ENCODE peak calls at places on chromosomes 3 and 15, in eight cellular contexts. G is astrocyte of the spinal cord, O is cardiac muscle cell, L is Peyer's patch, S is heart left ventricle, F is AG09309, T is dorsolateral prefrontal cortex, R is PC-9. M is an unnamed sample.

GRCh38 chr3:24390169-24390821 is 104.4 kb downstream of the THRB start:
- DNase-seq in S (no peak), T (no peak), F (no peak), L (no peak), G (no peak), R (no peak), O (no peak), M (no peak)

GRCh38 chr3:188465311-188465710 is 311.4 kb downstream of the LPP start:
- DNase-seq in S (no peak), O (no peak), T (no peak), G (no peak), R (no peak), F (no peak), L (no peak), M (no peak)

GRCh38 chr3:134896696-134897095 is 101.6 kb downstream of the EPHB1 start:
- DNase-seq in G (no peak), R (no peak), L (no peak), S (no peak), T (no peak), F (no peak), O (no peak), M (no peak)

GRCh38 chr15:92681141-92681622 is 25.6 kb upstream of the FAM174B start:
- DNase-seq in O (peak), S (peak), R (peak), F (peak), T (no peak), G (peak), L (no peak), M (no peak)

GRCh38 chr3:170506556-170506955 is 79.3 kb downstream of the SLC7A14 start:
- DNase-seq in L (no peak), S (no peak), O (peak), F (no peak), G (peak), R (peak), T (no peak), M (no peak)

GRCh38 chr3:10337323-10338163 is 16.6 kb upstream of the SEC13 start:
- DNase-seq in T (no peak), G (no peak), O (no peak), L (no peak), R (no peak), S (no peak), F (no peak), M (no peak)

GRCh38 chr15:67080900-67081431 is 15.6 kb downstream of the SMAD3 start:
- DNase-seq in F (peak), G (peak), O (peak), L (peak), T (peak), R (no peak), S (peak), M (no peak)

GRCh38 chr15:81091889-81092558 is 42.0 kb upstream of the CFAP161 start:
- DNase-seq in S (peak), F (peak), R (peak), T (no peak), G (peak), L (no peak), O (peak), M (no peak)

GRCh38 chr3:108755686-108756085 is 1.5 kb downstream of the RETNLB start:
- DNase-seq in L (no peak), R (no peak), F (no peak), S (no peak), G (no peak), O (no peak), T (no peak), M (no peak)

GRCh38 chr3:157938154-157938774 is 168.0 kb downstream of the SHOX2 start:
- DNase-seq in T (no peak), L (no peak), R (no peak), G (peak), S (no peak), F (peak), O (peak), M (no peak)

GRCh38 chr15:78044407-78045155 is 32.9 kb downstream of the TBC1D2B start:
- DNase-seq in S (no peak), F (no peak), G (no peak), O (peak), T (no peak), L (no peak), R (no peak), M (no peak)

GRCh38 chr3:196274585-196274984 is 12.9 kb downstream of the PCYT1A start:
- DNase-seq in R (peak), L (peak), S (no peak), T (no peak), O (no peak), G (peak), F (no peak), M (no peak)

GRCh38 chr15:57019496-57020160 is 101.2 kb downstream of the TCF12 start:
- DNase-seq in G (peak), S (no peak), F (no peak), O (peak), R (no peak), L (no peak), T (no peak), M (no peak)

GRCh38 chr3:187968883-187969580 is 184.9 kb upstream of the LPP start:
- DNase-seq in R (peak), S (no peak), G (peak), F (peak), L (no peak), T (no peak), O (peak), M (no peak)

DNA sequence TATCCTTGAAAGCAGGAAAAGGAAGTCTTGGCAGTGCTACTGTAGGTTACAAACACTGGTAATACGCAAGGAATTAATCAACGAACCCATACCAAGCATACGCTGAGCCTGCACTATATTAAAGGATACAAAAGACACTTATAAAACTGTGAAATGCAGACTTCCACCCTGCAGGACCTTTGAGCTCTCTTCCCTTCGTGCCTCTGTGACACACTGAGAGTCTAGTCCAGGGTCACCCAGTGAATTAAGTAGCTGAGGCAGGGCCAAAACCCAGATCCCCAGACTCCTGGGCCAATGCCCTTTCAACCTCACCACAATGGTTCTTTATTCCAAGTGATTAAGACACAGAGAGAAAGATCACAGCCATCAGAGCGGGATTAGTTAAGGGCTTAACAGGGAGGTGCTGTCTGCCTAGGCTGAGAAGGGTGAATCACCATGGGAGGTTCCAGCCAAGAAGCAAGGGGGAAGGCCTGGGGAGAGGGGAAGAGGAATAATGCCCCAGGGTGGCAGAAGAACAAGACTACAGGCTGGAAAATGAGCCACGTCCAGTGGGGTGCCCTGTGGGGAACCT is 6.8 kb downstream of the ANXA2 start:
- DNase-seq in G (peak), R (peak), O (peak), L (no peak), T (no peak), F (no peak), S (no peak), M (no peak)
- TF ChIP-seq CTCF in G (no peak), R (no peak), O (no peak), L (no peak), T (no peak), F (peak), S (no peak), M (no peak)

DNA sequence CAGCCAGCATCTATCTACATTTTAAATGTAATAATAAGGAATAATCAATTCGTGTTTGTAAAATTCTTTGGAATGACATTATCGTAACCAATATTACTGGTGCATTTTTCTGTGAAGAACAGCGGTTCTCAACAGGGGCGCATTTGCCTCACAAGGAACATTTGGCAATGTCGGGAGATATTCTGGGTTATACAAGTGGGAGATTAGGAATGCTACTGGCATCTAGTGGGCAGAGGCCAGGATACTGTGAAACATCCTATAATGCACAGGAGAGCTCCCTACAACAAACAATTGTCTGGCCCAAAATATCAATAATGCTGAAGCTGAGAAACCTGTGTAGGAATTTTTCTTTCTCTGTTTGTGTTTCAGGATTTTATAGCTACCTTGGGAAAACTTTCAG is 25.0 kb downstream of the ACP3 start:
- DNase-seq in F (no peak), O (peak), G (no peak), R (no peak), T (no peak), S (no peak), L (no peak), M (no peak)
- TF ChIP-seq CTCF in F (no peak), O (peak), G (no peak), R (no peak), T (no peak), S (peak), L (peak), M (no peak)

GRCh38 chr3:57681691-57682090 is 11.2 kb downstream of the DENND6A start:
- DNase-seq in L (no peak), O (no peak), S (no peak), G (no peak), T (no peak), F (no peak), R (no peak), M (no peak)

GRCh38 chr3:57683286-57683685 is 9.6 kb downstream of the DENND6A start:
- DNase-seq in T (no peak), L (no peak), S (no peak), G (no peak), R (no peak), O (no peak), F (no peak), M (no peak)

GRCh38 chr3:57680046-57680445 is 12.8 kb downstream of the DENND6A start:
- DNase-seq in F (no peak), S (no peak), T (no peak), O (no peak), L (no peak), R (no peak), G (no peak), M (no peak)

GRCh38 chr3:57682284-57682683 is 10.6 kb downstream of the DENND6A start:
- DNase-seq in G (peak), F (no peak), O (peak), L (no peak), R (no peak), T (no peak), S (no peak), M (no peak)
- TF ChIP-seq CTCF in G (peak), F (no peak), O (peak), L (no peak), R (peak), T (no peak), S (no peak), M (peak)

GRCh38 chr15:33675246-33675645 is 293.1 kb upstream of the CHRM5 start:
- DNase-seq in G (peak), S (no peak), L (no peak), F (no peak), T (no peak), R (no peak), O (peak), M (no peak)
- TF ChIP-seq CTCF in G (peak), S (peak), L (no peak), F (no peak), T (no peak), R (peak), O (peak), M (peak)

GRCh38 chr15:69392352-69392751 is 21.8 kb upstream of the KIF23 start:
- DNase-seq in G (no peak), O (no peak), R (no peak), F (no peak), L (no peak), S (no peak), T (no peak), M (no peak)

GRCh38 chr15:69395460-69395859 is 18.7 kb upstream of the KIF23 start:
- DNase-seq in T (no peak), F (no peak), L (no peak), G (no peak), S (no peak), R (no peak), O (no peak), M (no peak)

GRCh38 chr15:69393831-69394491 is 20.2 kb upstream of the KIF23 start:
- DNase-seq in T (no peak), R (no peak), F (no peak), L (no peak), S (no peak), O (no peak), G (no peak), M (no peak)

GRCh38 chr15:69395991-69396390 is 18.2 kb upstream of the KIF23 start:
- DNase-seq in O (no peak), L (no peak), T (no peak), G (no peak), S (no peak), R (no peak), F (no peak), M (no peak)

DNA sequence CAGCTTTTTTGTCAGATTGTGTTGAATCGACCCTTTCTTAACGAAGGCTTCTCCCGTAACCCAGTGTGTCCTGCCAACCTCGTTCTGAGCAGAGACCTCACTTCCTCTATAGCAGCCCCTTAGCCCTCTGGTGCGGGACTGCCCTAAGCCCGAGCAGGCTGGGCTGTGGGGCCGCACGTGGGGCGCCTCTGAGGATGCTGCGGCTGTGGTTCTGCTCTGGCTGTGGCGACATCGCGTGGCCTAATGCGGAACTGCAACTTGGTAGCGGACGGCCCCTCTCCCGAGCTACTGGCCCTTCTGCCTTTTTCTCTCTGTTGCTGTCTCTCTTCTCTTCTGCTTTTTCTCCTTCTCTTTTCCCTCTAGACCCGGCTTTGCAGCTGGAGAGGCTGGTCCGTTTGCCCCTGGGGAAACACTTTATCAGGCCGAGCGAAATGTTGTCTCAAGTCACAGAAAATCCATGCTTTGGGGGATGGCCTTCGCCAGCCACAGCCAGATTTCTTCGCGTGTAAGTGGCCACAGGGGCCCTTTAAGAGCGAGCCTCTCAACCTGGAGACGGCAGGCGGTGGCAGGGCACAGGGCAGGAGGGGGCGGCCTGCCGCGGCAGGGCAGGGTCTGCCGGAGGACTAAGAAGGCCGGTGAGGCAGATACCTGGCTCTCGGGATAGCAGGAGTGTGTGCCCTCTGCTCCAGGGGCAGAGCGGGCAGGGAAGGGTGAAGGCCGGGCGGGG is 19.4 kb upstream of the KIF23 start:
- DNase-seq in G (peak), F (no peak), R (no peak), S (peak), T (peak), O (peak), L (peak), M (peak)
- TF ChIP-seq CTCF in G (peak), F (peak), R (peak), S (peak), T (peak), O (peak), L (peak), M (peak)

GRCh38 chr3:143648708-143649107 is 199.6 kb downstream of the SLC9A9 start:
- DNase-seq in F (no peak), G (no peak), R (no peak), T (no peak), O (peak), L (no peak), S (no peak), M (no peak)
- TF ChIP-seq CTCF in F (peak), G (peak), R (peak), T (no peak), O (peak), L (peak), S (no peak), M (peak)

M was measured in neural crest cell.